ENCODE peak calls at places on chromosomes 16 and 17, in six cellular contexts. A is hepatocyte, X is Peyer's patch, S is astrocyte of the spinal cord, H is mucosa of descending colon, O is AG04449. M is an unnamed sample.

GRCh38 chr16:49365711-49366509 is 7.7 kb upstream of the C16orf78 start:
- DNase-seq in O (no peak), X (no peak), A (no peak), S (no peak), H (no peak), M (no peak)

GRCh38 chr16:84175351-84176081 is 11.3 kb downstream of the TAF1C start:
- DNase-seq in A (peak; percentile 80), H (no peak), S (peak; percentile 46), X (peak; percentile 41), O (no peak), M (no peak)

GRCh38 chr16:47059991-47060390 is 83.8 kb downstream of the NETO2 start:
- DNase-seq in S (no peak), A (no peak), O (no peak), X (no peak), H (no peak), M (no peak)

GRCh38 chr17:38464251-38464722 is 36.0 kb downstream of the ARHGAP23 start:
- DNase-seq in S (peak; percentile 29), X (no peak), O (no peak), H (no peak), A (no peak), M (no peak)

GRCh38 chr16:83847371-83848225 is 39.8 kb downstream of the HSBP1 start:
- DNase-seq in H (no peak), O (no peak), A (no peak), S (no peak), X (no peak), M (no peak)

GRCh38 chr17:44400226-44400847 is 10.9 kb upstream of the ITGA2B start:
- DNase-seq in S (peak; percentile 42), X (no peak), A (no peak), O (no peak), H (no peak), M (no peak)

GRCh38 chr17:50443492-50444051 is 17.6 kb downstream of the ACSF2 start:
- DNase-seq in S (no peak), O (no peak), A (no peak), H (no peak), X (no peak), M (no peak)

GRCh38 chr17:77456271-77456950 is 315.6 kb downstream of the SEC14L1 start:
- DNase-seq in S (no peak), H (no peak), X (peak; percentile 64), O (no peak), A (no peak), M (no peak)

GRCh38 chr17:17413821-17414220 is 63.0 kb upstream of the MED9 start:
- DNase-seq in A (no peak), H (no peak), X (no peak), S (no peak), O (no peak), M (no peak)

GRCh38 chr16:48076455-48077012 is 79.3 kb downstream of the ABCC12 start:
- DNase-seq in S (peak; percentile 76), H (no peak), O (no peak), A (peak; percentile 56), X (no peak), M (no peak)

GRCh38 chr17:3681565-3681964 is 13.0 kb downstream of the EMC6 start:
- DNase-seq in S (no peak), A (no peak), X (no peak), H (no peak), O (no peak), M (no peak)

GRCh38 chr17:75739801-75740200 is 18.5 kb downstream of the ITGB4 start:
- DNase-seq in A (no peak), X (no peak), O (no peak), S (no peak), H (no peak), M (no peak)

GRCh38 chr17:78058001-78058400 is 70.6 kb downstream of the TMC6 start:
- DNase-seq in O (no peak), A (peak; percentile 16), S (no peak), X (no peak), H (no peak), M (no peak)

GRCh38 chr17:50149425-50150353 is 788 bp downstream of the PPP1R9B start:
- DNase-seq in H (peak; percentile 84), X (peak; percentile 53), A (peak; percentile 86), O (no peak), S (no peak), M (no peak)

GRCh38 chr16:27317738-27318398 is 4.1 kb downstream of the IL4R start:
- DNase-seq in H (no peak), X (no peak), S (no peak), O (no peak), A (no peak), M (no peak)

GRCh38 chr16:11190585-11191565 is 65.1 kb downstream of the SOCS1 start:
- DNase-seq in A (no peak), O (no peak), H (no peak), S (peak; percentile 10), X (no peak), M (no peak)

GRCh38 chr17:73191443-73192218 is 1.2 kb upstream of the COG1 start:
- DNase-seq in S (peak; percentile 76), H (no peak), A (peak; percentile 84), O (no peak), X (peak; percentile 70), M (no peak)

GRCh38 chr16:79627092-79627491 is 26.6 kb upstream of the MAF start:
- DNase-seq in H (no peak), X (no peak), O (no peak), A (no peak), S (no peak), M (no peak)

GRCh38 chr16:26129997-26130396 is 438.2 kb downstream of the HS3ST4 start:
- DNase-seq in S (no peak), A (no peak), X (no peak), H (no peak), O (no peak), M (no peak)

GRCh38 chr17:82434216-82434565 is 15.8 kb upstream of the OGFOD3 start:
- DNase-seq in X (peak; percentile 75), S (no peak), H (peak; percentile 63), A (no peak), O (no peak), M (no peak)

GRCh38 chr17:79988163-79988971 is 47.3 kb downstream of the TBC1D16 start:
- DNase-seq in S (peak; percentile 87), O (no peak), X (no peak), H (peak; percentile 76), A (peak; percentile 73), M (no peak)

GRCh38 chr17:81000089-81000630 is 8.5 kb downstream of the CHMP6 start:
- DNase-seq in S (no peak), H (peak; percentile 51), A (no peak), O (no peak), X (no peak), M (no peak)

GRCh38 chr17:80998388-80999223 is 7.0 kb downstream of the CHMP6 start:
- DNase-seq in X (no peak), A (no peak), H (peak; percentile 25), O (no peak), S (no peak), M (no peak)

GRCh38 chr17:80997471-80998387 is 6.1 kb downstream of the CHMP6 start:
- DNase-seq in H (peak; percentile 51), O (no peak), S (peak; percentile 50), A (peak; percentile 4), X (no peak), M (no peak)

GRCh38 chr17:81000631-81001357 is 9.2 kb downstream of the CHMP6 start:
- DNase-seq in A (peak; percentile 3), X (no peak), O (no peak), H (peak; percentile 86), S (no peak), M (no peak)

GRCh38 chr17:80999224-81000088 is 7.8 kb downstream of the CHMP6 start:
- DNase-seq in O (no peak), A (no peak), S (no peak), X (no peak), H (peak; percentile 56), M (no peak)
- TF ChIP-seq CTCF in O (no peak), A (no peak), S (no peak), X (no peak), H (no peak), M (no peak)

DNA sequence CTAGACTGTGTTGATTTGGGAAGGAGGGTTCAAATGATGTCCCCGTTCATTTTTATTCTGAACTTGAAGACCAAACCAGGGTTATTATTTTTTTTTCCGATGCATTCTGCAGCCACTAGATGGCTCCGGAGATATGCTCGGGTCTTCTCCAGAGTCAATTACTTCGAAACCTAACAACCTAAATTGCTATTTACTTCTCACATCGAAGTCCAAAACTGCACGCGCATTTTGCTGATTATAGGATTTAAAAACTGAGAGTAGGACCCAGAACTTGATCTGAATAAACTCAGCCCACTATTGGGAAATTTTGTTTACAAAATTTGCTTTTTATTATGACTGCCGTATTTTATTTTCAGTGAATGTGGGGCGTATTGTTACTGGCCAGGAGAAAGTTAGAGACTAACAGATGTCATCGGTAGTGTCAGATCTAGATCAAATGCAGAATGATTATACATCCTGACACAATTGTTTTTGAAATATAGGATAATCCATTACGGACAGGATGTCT is 263.8 kb downstream of the HS3ST3A1 start:
- DNase-seq in S (peak; percentile 87), O (no peak), H (no peak), X (no peak), A (peak; percentile 67), M (peak; percentile 42)
- TF ChIP-seq CTCF in S (peak; percentile 82), O (peak; percentile 59), H (peak; percentile 69), X (peak; percentile 26), A (peak; percentile 79), M (peak; percentile 73)

GRCh38 chr16:30948087-30948955 is 547 bp upstream of the ORAI3 start:
- DNase-seq in O (peak; percentile 79), S (peak; percentile 98), A (peak; percentile 99), H (peak; percentile 79), X (peak; percentile 51), M (peak; percentile 98)
- TF ChIP-seq CTCF in O (no peak), S (peak; percentile 5), A (peak; percentile 7), H (no peak), X (no peak), M (no peak)

DNA sequence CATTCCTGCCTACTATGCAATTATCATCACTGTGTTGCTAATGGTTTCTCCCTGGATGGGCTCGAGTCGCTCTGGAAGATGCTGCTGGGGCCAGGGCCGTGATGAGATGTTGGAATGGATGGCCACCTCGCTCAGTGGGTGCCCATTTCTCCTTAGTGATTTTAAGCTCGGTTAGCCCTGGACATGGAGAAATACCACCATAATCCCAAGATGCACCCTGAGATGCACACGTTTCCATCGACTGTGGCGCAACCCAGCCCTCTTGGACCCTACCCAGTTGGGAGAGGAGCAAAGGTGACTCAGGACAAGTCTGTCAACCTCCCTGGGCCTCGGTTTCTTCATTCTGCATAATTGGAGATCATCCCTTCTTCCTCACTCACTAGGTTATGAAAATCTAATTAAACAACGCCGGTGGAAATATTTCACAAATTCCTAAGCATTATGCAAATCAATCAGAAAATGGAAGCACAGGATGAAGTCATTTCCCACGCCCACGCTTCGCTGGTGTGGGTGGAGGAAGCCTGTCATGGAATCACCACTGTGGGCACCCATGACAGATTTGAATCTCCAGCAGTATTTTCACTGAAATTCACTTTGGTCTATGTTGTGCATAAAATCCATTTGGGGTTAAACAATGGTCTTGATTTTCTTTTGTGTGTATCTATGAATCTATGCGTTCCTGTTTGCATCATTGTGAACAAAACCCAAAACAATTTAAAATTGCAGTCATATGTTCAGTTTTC is 195.2 kb downstream of the AXIN2 start:
- DNase-seq in S (no peak), O (no peak), X (no peak), A (no peak), H (no peak), M (no peak)
- TF ChIP-seq CTCF in S (no peak), O (no peak), X (no peak), A (no peak), H (no peak), M (no peak)

GRCh38 chr17:8119575-8120519 is 1.5 kb upstream of the ALOXE3 start:
- DNase-seq in S (peak; percentile 95), X (peak; percentile 59), H (peak; percentile 83), O (peak; percentile 80), A (peak; percentile 91), M (peak; percentile 88)
- TF ChIP-seq CTCF in S (no peak), X (no peak), H (no peak), O (no peak), A (no peak), M (no peak)

GRCh38 chr16:67248401-67249177 is at the start of gene SLC9A5:
- DNase-seq in H (peak; percentile 75), S (no peak), X (no peak), A (peak; percentile 40), O (no peak), M (no peak)
- TF ChIP-seq CTCF in H (no peak), S (no peak), X (no peak), A (peak; percentile 11), O (peak; percentile 13), M (no peak)